ENCODE peak calls at places on chromosomes 6 and 20, in five cellular contexts. One of them, this sample, is unnamed.

GRCh38 chr6:138017156-138017757 is 90.0 kb downstream of the PERP start:
- DNase-seq in PC-9: no peak
- DNase-seq in GM23248: no peak
- DNase-seq in SK-N-SH: no peak
- DNase-seq in neural progenitor cell: no peak
- DNase-seq in this sample: peak; percentile 23

GRCh38 chr6:42315991-42316378 is 98.3 kb upstream of the MRPS10 start:
- DNase-seq in PC-9: peak; percentile 79
- DNase-seq in GM23248: peak; percentile 94
- DNase-seq in SK-N-SH: no peak
- DNase-seq in neural progenitor cell: no peak
- DNase-seq in this sample: peak; percentile 43

GRCh38 chr20:46202758-46203509 is 84.8 kb downstream of the CD40 start:
- DNase-seq in PC-9: no peak
- DNase-seq in GM23248: peak; percentile 10
- DNase-seq in neural progenitor cell: no peak
- DNase-seq in SK-N-SH: peak; percentile 60
- DNase-seq in this sample: no peak

GRCh38 chr20:16664031-16664430 is 65.8 kb upstream of the SNRPB2 start:
- DNase-seq in neural progenitor cell: no peak
- DNase-seq in GM23248: no peak
- DNase-seq in SK-N-SH: no peak
- DNase-seq in PC-9: no peak
- DNase-seq in this sample: no peak

GRCh38 chr6:131172237-131172636 is 37.0 kb downstream of the AKAP7 start:
- DNase-seq in neural progenitor cell: no peak
- DNase-seq in GM23248: peak; percentile 48
- DNase-seq in PC-9: no peak
- DNase-seq in SK-N-SH: no peak
- DNase-seq in this sample: no peak

GRCh38 chr6:10316327-10316726 is 98.5 kb downstream of the TFAP2A start:
- DNase-seq in GM23248: peak; percentile 39
- DNase-seq in SK-N-SH: no peak
- DNase-seq in PC-9: peak; percentile 79
- DNase-seq in neural progenitor cell: no peak
- DNase-seq in this sample: no peak

GRCh38 chr6:69232506-69233194 is 564.2 kb downstream of the LMBRD1 start:
- DNase-seq in SK-N-SH: peak; percentile 55
- DNase-seq in neural progenitor cell: peak; percentile 90
- DNase-seq in PC-9: peak; percentile 49
- DNase-seq in GM23248: peak; percentile 74
- DNase-seq in this sample: peak; percentile 91

GRCh38 chr6:117169781-117170281 is 95.5 kb upstream of the VGLL2 start:
- DNase-seq in PC-9: no peak
- DNase-seq in neural progenitor cell: no peak
- DNase-seq in SK-N-SH: no peak
- DNase-seq in GM23248: no peak
- DNase-seq in this sample: no peak

GRCh38 chr6:170542031-170542719 is 10.9 kb downstream of the PSMB1 start:
- DNase-seq in SK-N-SH: no peak
- DNase-seq in GM23248: peak; percentile 16
- DNase-seq in neural progenitor cell: no peak
- DNase-seq in PC-9: no peak
- DNase-seq in this sample: no peak

GRCh38 chr6:3741477-3741871 is 10.0 kb downstream of the PXDC1 start:
- DNase-seq in neural progenitor cell: peak; percentile 34
- DNase-seq in SK-N-SH: no peak
- DNase-seq in GM23248: no peak
- DNase-seq in PC-9: no peak
- DNase-seq in this sample: no peak

GRCh38 chr6:90197854-90198496 is 98.7 kb downstream of the BACH2 start:
- DNase-seq in SK-N-SH: no peak
- DNase-seq in PC-9: no peak
- DNase-seq in neural progenitor cell: peak; percentile 17
- DNase-seq in GM23248: peak; percentile 86
- DNase-seq in this sample: peak; percentile 43

GRCh38 chr20:12171927-12172581 is 254.4 kb downstream of the BTBD3 start:
- DNase-seq in PC-9: no peak
- DNase-seq in GM23248: peak; percentile 24
- DNase-seq in SK-N-SH: no peak
- DNase-seq in neural progenitor cell: no peak
- DNase-seq in this sample: peak; percentile 5

GRCh38 chr6:3561745-3562144 is 104.9 kb upstream of the SLC22A23 start:
- DNase-seq in neural progenitor cell: peak; percentile 44
- DNase-seq in PC-9: no peak
- DNase-seq in SK-N-SH: no peak
- DNase-seq in GM23248: peak; percentile 10
- DNase-seq in this sample: peak; percentile 70

GRCh38 chr20:48359692-48360337 is 468.0 kb downstream of the PREX1 start:
- DNase-seq in PC-9: peak; percentile 24
- DNase-seq in GM23248: no peak
- DNase-seq in neural progenitor cell: no peak
- DNase-seq in SK-N-SH: no peak
- DNase-seq in this sample: no peak

GRCh38 chr20:48730977-48731376 is 96.8 kb downstream of the PREX1 start:
- DNase-seq in SK-N-SH: no peak
- DNase-seq in GM23248: no peak
- DNase-seq in PC-9: no peak
- DNase-seq in neural progenitor cell: no peak
- DNase-seq in this sample: no peak

GRCh38 chr6:157095084-157095483 is 228.2 kb downstream of the TMEM242 start:
- DNase-seq in PC-9: no peak
- DNase-seq in neural progenitor cell: no peak
- DNase-seq in GM23248: no peak
- DNase-seq in SK-N-SH: no peak
- DNase-seq in this sample: no peak

GRCh38 chr6:15936503-15936902 is 192.4 kb upstream of the MYLIP start:
- DNase-seq in PC-9: no peak
- DNase-seq in neural progenitor cell: no peak
- DNase-seq in SK-N-SH: no peak
- DNase-seq in GM23248: no peak
- DNase-seq in this sample: no peak

GRCh38 chr6:143973097-143973979 is 34.7 kb downstream of the PLAGL1 start:
- DNase-seq in neural progenitor cell: peak; percentile 92
- DNase-seq in PC-9: no peak
- DNase-seq in GM23248: no peak
- DNase-seq in SK-N-SH: no peak
- DNase-seq in this sample: peak; percentile 96

DNA sequence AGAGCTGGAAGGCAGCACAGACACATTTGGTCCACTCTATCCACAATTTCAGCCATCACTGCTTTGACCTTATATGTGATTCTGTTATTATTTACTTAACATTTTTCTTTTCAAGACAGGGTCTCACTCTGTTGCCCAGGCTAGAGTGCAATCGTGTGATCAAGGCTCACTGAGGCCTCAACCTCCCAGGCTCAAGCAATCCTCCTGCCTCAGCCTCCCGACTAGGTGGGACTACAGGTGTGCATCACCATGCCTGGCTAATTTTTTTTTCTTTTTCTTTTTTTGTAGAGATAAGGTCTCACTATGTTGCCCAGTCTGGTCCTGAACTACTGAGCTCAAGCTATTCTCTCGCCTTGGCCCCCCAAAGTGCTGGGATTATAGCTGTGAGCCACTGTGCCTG is 40.3 kb downstream of the BCL2L1 start:
- DNase-seq in PC-9: no peak
- DNase-seq in SK-N-SH: no peak
- DNase-seq in neural progenitor cell: no peak
- DNase-seq in GM23248: no peak
- DNase-seq in this sample: no peak
- H3F3A ChIP-seq in PC-9: peaks cover 68% of the 10 kb centered on the region
- H3F3A ChIP-seq in SK-N-SH: peaks cover 20% of the 10 kb centered on the region
- H3F3A ChIP-seq in neural progenitor cell: peaks cover 20% of the 10 kb centered on the region
- H3F3A ChIP-seq in GM23248: no peaks in the 10 kb centered on the region
- H3F3A ChIP-seq in this sample: peaks cover 33% of the 10 kb centered on the region

DNA sequence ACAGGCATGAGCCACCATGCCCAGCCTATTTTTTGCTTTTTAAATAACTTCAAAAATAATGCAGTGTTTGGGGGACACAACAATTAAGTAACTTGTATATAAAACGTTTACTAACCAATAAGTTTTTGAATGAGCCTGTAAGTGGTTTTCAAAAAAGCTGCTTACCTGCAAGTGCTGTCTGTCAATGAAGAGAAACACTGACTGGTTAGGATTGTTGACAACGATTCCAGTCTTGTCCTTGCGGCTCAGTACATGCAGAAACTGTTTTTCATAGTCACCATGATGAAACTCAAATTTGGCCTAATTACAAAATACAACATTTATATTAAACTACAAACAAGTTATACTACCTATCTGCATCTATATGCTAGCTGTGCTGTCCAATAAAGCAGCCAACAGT is 10.3 kb downstream of the C6orf62 start:
- DNase-seq in neural progenitor cell: no peak
- DNase-seq in GM23248: no peak
- DNase-seq in SK-N-SH: no peak
- DNase-seq in PC-9: no peak
- DNase-seq in this sample: no peak
- H3F3A ChIP-seq in neural progenitor cell: peaks cover 24% of the 10 kb centered on the region
- H3F3A ChIP-seq in GM23248: peaks cover 84% of the 10 kb centered on the region
- H3F3A ChIP-seq in SK-N-SH: peaks cover 48% of the 10 kb centered on the region
- H3F3A ChIP-seq in PC-9: peaks cover 84% of the 10 kb centered on the region
- H3F3A ChIP-seq in this sample: peaks cover 17% of the 10 kb centered on the region

DNA sequence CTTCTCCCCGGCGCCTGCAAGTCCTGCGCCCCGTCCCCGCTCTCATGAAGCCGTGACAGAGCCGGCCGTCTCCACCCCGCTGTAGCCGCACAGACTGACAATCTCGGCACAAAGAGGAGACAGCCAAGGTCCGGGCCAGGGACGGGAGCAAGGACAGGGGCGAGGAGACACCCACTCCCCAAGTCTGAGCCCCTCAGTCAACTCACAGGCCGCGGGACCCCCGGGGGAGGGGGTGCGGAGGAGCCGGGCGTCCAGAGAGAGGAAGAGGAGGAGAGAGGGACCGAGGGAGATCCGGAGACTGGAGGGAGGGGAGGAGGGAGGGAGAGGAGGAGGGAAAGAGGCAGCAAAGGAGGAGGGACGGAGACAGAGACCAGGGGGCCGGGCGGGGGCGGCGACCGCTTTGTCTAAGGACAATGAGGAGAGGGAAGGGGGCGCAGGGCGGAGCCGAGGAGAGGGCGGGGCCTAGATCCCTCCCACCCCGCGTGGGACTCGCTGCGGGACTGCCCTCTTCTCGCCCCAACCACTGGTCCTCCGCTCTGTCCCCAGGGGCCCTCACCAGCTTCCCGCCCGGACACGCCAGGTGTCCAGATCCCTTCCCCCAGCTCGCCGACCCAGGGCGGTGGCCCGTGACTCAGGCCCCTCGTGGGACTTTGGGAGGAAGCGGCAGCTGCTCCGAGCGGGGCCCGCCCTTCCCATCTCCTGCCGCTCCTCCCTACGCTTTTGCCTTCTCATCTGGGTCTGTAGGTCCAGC is 638 bp upstream of the PPP1R18 start:
- DNase-seq in SK-N-SH: peak; percentile 93
- DNase-seq in GM23248: peak; percentile 99
- DNase-seq in PC-9: peak; percentile 98
- DNase-seq in neural progenitor cell: peak; percentile 88
- DNase-seq in this sample: peak; percentile 84
- H3F3A ChIP-seq in SK-N-SH: peaks cover 16% of the 10 kb centered on the region
- H3F3A ChIP-seq in GM23248: peaks cover 60% of the 10 kb centered on the region
- H3F3A ChIP-seq in PC-9: peaks cover 39% of the 10 kb centered on the region
- H3F3A ChIP-seq in neural progenitor cell: peaks cover 40% of the 10 kb centered on the region
- H3F3A ChIP-seq in this sample: peaks cover 17% of the 10 kb centered on the region

GRCh38 chr6:167092672-167093339 is 30.1 kb upstream of the CCR6 start:
- DNase-seq in GM23248: no peak
- DNase-seq in PC-9: no peak
- DNase-seq in neural progenitor cell: no peak
- DNase-seq in SK-N-SH: no peak
- DNase-seq in this sample: no peak
- H3F3A ChIP-seq in GM23248: no peaks in the 10 kb centered on the region
- H3F3A ChIP-seq in PC-9: no peaks in the 10 kb centered on the region
- H3F3A ChIP-seq in neural progenitor cell: peaks cover 13% of the 10 kb centered on the region
- H3F3A ChIP-seq in SK-N-SH: no peaks in the 10 kb centered on the region
- H3F3A ChIP-seq in this sample: no peaks in the 10 kb centered on the region

DNA sequence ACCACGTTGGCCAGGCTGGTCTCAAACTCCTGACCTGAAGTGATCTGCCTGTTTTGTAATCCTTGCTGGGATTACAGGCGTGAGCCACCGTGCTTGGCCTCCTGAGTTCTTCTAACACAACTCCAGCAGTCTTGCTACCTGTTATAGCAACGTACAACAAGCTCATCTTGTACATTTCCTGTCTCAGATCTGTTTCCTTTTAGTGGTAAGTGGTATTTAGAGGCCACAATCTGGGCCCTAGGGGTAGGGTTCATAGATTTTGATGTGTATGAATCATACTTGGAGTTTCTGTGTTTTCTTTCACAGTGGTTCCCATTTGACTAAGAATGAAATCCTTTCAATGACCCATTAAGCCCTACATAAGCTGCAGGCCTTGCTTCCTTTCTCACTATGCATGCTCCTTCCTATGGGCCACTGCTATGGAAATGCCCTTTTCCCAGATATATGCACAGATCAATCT is 27.1 kb upstream of the SYNCRIP start:
- DNase-seq in neural progenitor cell: no peak
- DNase-seq in PC-9: no peak
- DNase-seq in GM23248: peak; percentile 49
- DNase-seq in SK-N-SH: no peak
- DNase-seq in this sample: peak; percentile 71
- H3F3A ChIP-seq in neural progenitor cell: peaks cover 43% of the 10 kb centered on the region
- H3F3A ChIP-seq in PC-9: peaks cover 41% of the 10 kb centered on the region
- H3F3A ChIP-seq in GM23248: peaks cover 62% of the 10 kb centered on the region
- H3F3A ChIP-seq in SK-N-SH: peaks cover 57% of the 10 kb centered on the region
- H3F3A ChIP-seq in this sample: peaks cover 19% of the 10 kb centered on the region